ENCODE peak calls at places on chromosomes 6 and 20, in five cellular contexts. U, K, D, G and S are unnamed samples. For H3K4me1, the result is how much of the 10 kb centered on the place peaks cover.

GRCh38 chr6:53347250-53347920 is 1.4 kb downstream of the ELOVL5 start:
- DNase-seq in D (peak), G (no peak), K (no peak), U (peak), S (peak)

GRCh38 chr6:14130431-14131075 is 13.0 kb downstream of the CD83 start:
- DNase-seq in D (no peak), U (no peak), G (no peak), K (no peak), S (no peak)

GRCh38 chr20:24805456-24806233 is 143.4 kb upstream of the CST7 start:
- DNase-seq in G (no peak), K (no peak), U (no peak), D (no peak), S (no peak)

GRCh38 chr6:69801225-69801624 is 4.4 kb upstream of the LMBRD1 start:
- DNase-seq in K (no peak), G (no peak), D (no peak), U (no peak), S (no peak)

GRCh38 chr20:4585104-4585753 is 136.5 kb upstream of the PRND start:
- DNase-seq in G (no peak), K (no peak), D (no peak), U (peak), S (no peak)

GRCh38 chr6:134593887-134594286 is 276.0 kb upstream of the SGK1 start:
- DNase-seq in U (no peak), D (no peak), K (no peak), G (no peak), S (peak)

GRCh38 chr6:32837651-32838113 is 857 bp downstream of the TAP2 start:
- DNase-seq in U (no peak), D (no peak), K (no peak), G (no peak), S (no peak)

GRCh38 chr6:109896333-109896732 is 81.8 kb upstream of the GPR6 start:
- DNase-seq in K (no peak), G (no peak), D (no peak), U (no peak), S (no peak)

GRCh38 chr20:54004397-54004940 is 65.9 kb downstream of the BCAS1 start:
- DNase-seq in U (no peak), G (peak), D (no peak), K (no peak), S (no peak)

GRCh38 chr6:52499026-52499425 is 77.8 kb downstream of the TRAM2 start:
- DNase-seq in U (peak), G (no peak), K (no peak), D (no peak), S (no peak)

GRCh38 chr6:53309059-53309896 is 39.5 kb downstream of the ELOVL5 start:
- DNase-seq in D (no peak), K (peak), U (peak), G (peak), S (no peak)

GRCh38 chr6:128500017-128500416 is 20.4 kb downstream of the PTPRK start:
- DNase-seq in D (no peak), K (no peak), U (no peak), G (no peak), S (no peak)

GRCh38 chr6:158565482-158566040 is 5.7 kb downstream of the TMEM181 start:
- DNase-seq in G (no peak), D (no peak), K (no peak), U (no peak), S (no peak)

GRCh38 chr6:148548065-148548748 is 198.6 kb upstream of the UST start:
- DNase-seq in U (no peak), D (no peak), G (no peak), K (no peak), S (no peak)

GRCh38 chr6:133632906-133633305 is 256.0 kb upstream of the TCF21 start:
- DNase-seq in G (no peak), U (no peak), D (no peak), K (no peak), S (no peak)

GRCh38 chr20:41049451-41049850 is 20.8 kb downstream of the TOP1 start:
- DNase-seq in K (no peak), D (no peak), G (no peak), U (no peak), S (no peak)

GRCh38 chr20:635609-636338 is 17.2 kb downstream of the SRXN1 start:
- DNase-seq in K (no peak), D (no peak), U (no peak), G (no peak), S (no peak)

GRCh38 chr6:93644611-93645010 is 225.3 kb upstream of the EPHA7 start:
- DNase-seq in K (no peak), D (no peak), U (peak), G (no peak), S (no peak)

GRCh38 chr6:30963641-30964040 is 19.9 kb upstream of the MUC21 start:
- DNase-seq in K (no peak), G (no peak), D (no peak), U (no peak), S (no peak)

GRCh38 chr6:139979021-139979721 is 604.7 kb upstream of the CITED2 start:
- DNase-seq in D (no peak), U (peak), G (no peak), K (peak), S (no peak)

GRCh38 chr20:21508230-21509078 is 5.4 kb downstream of the NKX2-2 start:
- DNase-seq in U (no peak), K (no peak), D (no peak), G (no peak), S (no peak)

GRCh38 chr6:170174771-170175643 is 115.9 kb downstream of the DLL1 start:
- DNase-seq in D (no peak), U (no peak), K (no peak), G (no peak), S (no peak)

GRCh38 chr6:9463311-9463710 is 951.6 kb downstream of the TFAP2A start:
- DNase-seq in D (no peak), U (no peak), K (no peak), G (no peak), S (no peak)

GRCh38 chr20:46568570-46569129 is 18.2 kb upstream of the OCSTAMP start:
- DNase-seq in K (peak), D (no peak), U (peak), G (no peak), S (peak)

GRCh38 chr6:123524781-123525180 is 112.0 kb downstream of the TRDN start:
- DNase-seq in G (no peak), K (no peak), D (no peak), U (no peak), S (no peak)

GRCh38 chr6:107818272-107818671 is 5.8 kb downstream of the SCML4 start:
- DNase-seq in D (no peak), U (no peak), G (no peak), K (no peak), S (no peak)

GRCh38 chr6:134657751-134658522 is 292.0 kb downstream of the ALDH8A1 start:
- DNase-seq in D (no peak), G (no peak), K (no peak), U (peak), S (no peak)

GRCh38 chr20:23363257-23363649 is 1.3 kb downstream of the GZF1 start:
- DNase-seq in G (no peak), D (no peak), K (peak), U (no peak), S (no peak)

GRCh38 chr20:6501061-6501460 is 266.4 kb upstream of the BMP2 start:
- DNase-seq in U (peak), G (no peak), K (no peak), D (no peak), S (no peak)

GRCh38 chr20:41654292-41654691 is 36.1 kb upstream of the CHD6 start:
- DNase-seq in U (no peak), D (no peak), K (no peak), G (no peak), S (peak)

GRCh38 chr20:40584128-40584819 is 104.8 kb downstream of the MAFB start:
- DNase-seq in D (no peak), U (no peak), K (peak), G (no peak), S (no peak)

GRCh38 chr6:15758631-15759215 is 95.9 kb upstream of the DTNBP1 start:
- DNase-seq in K (no peak), G (no peak), U (no peak), D (no peak), S (no peak)

GRCh38 chr20:34708621-34709043 is 4.5 kb downstream of the TP53INP2 start:
- DNase-seq in K (peak), G (no peak), U (peak), D (peak), S (peak)

GRCh38 chr20:34709044-34709835 is 5.1 kb downstream of the TP53INP2 start:
- DNase-seq in K (peak), U (peak), D (peak), G (peak), S (peak)

GRCh38 chr20:34706022-34706875 is 2.1 kb downstream of the TP53INP2 start:
- DNase-seq in G (no peak), K (no peak), U (no peak), D (no peak), S (no peak)

GRCh38 chr20:34705383-34706021 is 1.4 kb downstream of the TP53INP2 start:
- DNase-seq in U (peak), K (peak), G (no peak), D (peak), S (peak)

GRCh38 chr20:34706912-34707784 is 3.0 kb downstream of the TP53INP2 start:
- DNase-seq in K (no peak), G (no peak), D (no peak), U (no peak), S (no peak)
- H3K4me1 ChIP-seq in K (half or more), G (under half), D (under half), U (under half), S (under half)

GRCh38 chr6:125869427-125869826 is 78.7 kb downstream of the NCOA7 start:
- DNase-seq in U (peak), G (no peak), D (no peak), K (no peak), S (peak)
- H3K27ac ChIP-seq in U (no peak), G (no peak), D (no peak), K (peak), S (no peak)

GRCh38 chr20:19975901-19976300 is 41.3 kb upstream of the NAA20 start:
- DNase-seq in G (no peak), D (no peak), U (no peak), K (no peak), S (peak)

GRCh38 chr20:19974621-19975435 is 42.3 kb upstream of the NAA20 start:
- DNase-seq in D (no peak), U (peak), K (peak), G (no peak), S (peak)

GRCh38 chr20:19976595-19977372 is 40.4 kb upstream of the NAA20 start:
- DNase-seq in D (no peak), G (no peak), U (peak), K (peak), S (peak)

GRCh38 chr20:19975436-19975799 is 41.7 kb upstream of the NAA20 start:
- DNase-seq in K (peak), D (no peak), U (no peak), G (no peak), S (peak)

DNA sequence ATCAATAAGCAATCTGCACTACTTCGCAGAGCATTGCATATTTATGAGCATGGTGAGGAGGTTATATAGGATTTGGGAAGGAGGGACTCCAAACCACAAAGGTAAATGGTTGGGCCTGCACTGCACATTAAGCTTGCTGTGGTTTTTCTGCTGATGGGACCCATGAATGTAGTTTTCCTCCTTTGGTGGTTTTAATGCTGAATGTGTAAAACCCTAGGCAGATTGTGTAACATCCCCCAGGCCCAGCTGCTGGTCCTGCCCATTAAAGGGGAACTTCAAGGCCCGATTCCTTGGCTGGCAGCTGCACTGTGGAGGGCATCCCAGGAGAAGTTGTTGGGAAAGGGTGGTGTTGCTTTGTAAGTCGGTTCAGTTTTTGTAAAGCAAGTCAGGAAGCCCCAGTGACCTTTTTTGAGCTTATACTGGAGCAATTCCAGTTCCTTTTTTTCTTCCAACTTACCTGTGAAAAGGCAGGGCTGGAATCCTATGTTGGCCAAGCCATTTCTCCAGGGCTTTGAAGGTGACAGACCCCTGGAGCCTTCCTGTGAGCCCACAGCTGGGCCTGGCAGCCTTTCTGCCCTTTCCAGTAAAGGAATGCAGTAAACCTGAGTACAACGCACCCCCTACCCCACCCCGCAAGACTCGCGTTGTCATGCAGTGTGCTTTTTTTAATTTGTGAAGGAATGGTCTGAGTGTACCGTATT is 43.1 kb upstream of the NAA20 start:
- DNase-seq in U (peak), D (no peak), G (no peak), K (peak), S (peak)
- H3K4me1 ChIP-seq in U (under half), D (under half), G (under half), K (half or more), S (under half)

DNA sequence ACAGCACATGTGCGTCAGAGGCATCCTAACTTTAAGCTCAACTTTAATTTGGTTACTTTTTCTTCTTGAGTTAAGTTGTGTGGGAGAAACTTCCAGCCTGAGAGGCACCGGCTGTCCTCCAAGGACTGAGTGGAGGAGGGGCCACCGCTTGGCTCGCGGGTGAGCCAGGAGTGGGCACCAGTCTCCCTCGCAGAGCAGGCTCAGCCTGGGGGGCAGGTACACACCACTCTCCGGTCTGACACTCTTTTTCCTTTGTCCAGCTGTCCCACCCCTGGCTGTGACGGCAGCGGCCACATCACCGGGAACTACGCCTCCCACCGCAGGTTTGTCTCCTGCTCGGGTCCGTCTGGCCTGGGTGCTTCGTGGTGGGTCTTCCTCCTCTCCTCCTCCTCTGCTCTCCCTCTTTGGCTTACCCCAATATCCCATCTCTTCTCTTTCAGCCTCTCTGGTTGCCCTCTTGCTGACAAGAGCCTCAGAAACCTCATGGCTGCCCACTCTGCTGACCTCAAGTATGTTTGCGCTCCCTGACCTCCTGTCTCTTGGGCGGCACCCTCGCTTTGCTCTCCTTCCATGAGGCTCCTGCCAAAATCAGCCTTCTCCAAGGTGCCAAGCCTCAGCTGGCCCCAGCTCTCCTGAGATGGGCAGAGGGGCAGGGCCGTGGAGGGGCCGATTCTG is 32.6 kb upstream of the PCMTD2 start:
- DNase-seq in D (no peak), G (no peak), U (no peak), K (no peak), S (no peak)
- H3K27ac ChIP-seq in D (no peak), G (no peak), U (peak), K (no peak), S (no peak)

GRCh38 chr20:15927893-15928650 is 645.2 kb downstream of the KIF16B start:
- DNase-seq in U (no peak), G (no peak), D (no peak), K (no peak), S (no peak)
- H3K4me1 ChIP-seq in U (under half), G (under half), D (under half), K (under half), S (under half)

GRCh38 chr6:78492351-78493010 is 374.9 kb upstream of the IRAK1BP1 start:
- DNase-seq in G (no peak), U (peak), D (no peak), K (no peak), S (no peak)
- H3K27ac ChIP-seq in G (no peak), U (peak), D (no peak), K (no peak), S (no peak)

DNA sequence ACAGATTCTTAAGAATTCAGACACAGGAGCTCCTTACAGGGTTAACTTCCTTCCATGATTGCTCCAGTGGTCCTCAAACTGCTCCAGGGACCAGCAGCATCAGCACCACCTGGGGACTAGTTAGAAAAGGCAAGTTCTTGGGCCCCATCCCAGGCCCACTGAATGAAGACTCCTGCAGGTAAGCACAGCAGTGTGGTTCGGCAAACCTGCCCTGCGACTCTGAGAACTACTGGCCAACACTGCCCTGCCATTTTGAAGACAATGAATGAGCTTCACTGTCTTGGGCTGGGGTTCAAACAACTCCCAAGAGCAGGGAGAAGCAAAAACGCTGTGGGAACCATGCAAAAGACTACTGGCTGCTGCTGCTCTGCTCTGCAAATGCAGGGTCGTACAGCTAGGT is 39.4 kb downstream of the SLC22A23 start:
- DNase-seq in D (no peak), U (no peak), K (no peak), G (no peak), S (no peak)
- H3K4me1 ChIP-seq in D (under half), U (under half), K (under half), G (under half), S (under half)

GRCh38 chr6:118386975-118387374 is 161.1 kb upstream of the PLN start:
- DNase-seq in G (no peak), D (no peak), U (no peak), K (no peak), S (no peak)
- H3K27ac ChIP-seq in G (no peak), D (no peak), U (no peak), K (no peak), S (no peak)